ENCODE peak calls at places on chromosomes 13 and 19, in six cellular contexts. J, X, V, H, B and P are unnamed samples.

GRCh38 chr19:10688545-10689280 is 12.5 kb upstream of the QTRT1 start:
- DNase-seq in J (no peak), X (no peak), V (no peak), H (no peak), B (no peak), P (no peak)

GRCh38 chr19:49114630-49115363 is 627 bp downstream of the LIN7B start:
- DNase-seq in J (peak; percentile 19), X (peak; percentile 59), V (no peak), H (peak; percentile 65), B (peak; percentile 88), P (peak; percentile 66)

GRCh38 chr13:25249001-25249543 is 38.2 kb downstream of the MTMR6 start:
- DNase-seq in J (no peak), X (no peak), V (peak; percentile 9), H (no peak), B (peak; percentile 68), P (no peak)

GRCh38 chr19:30609656-30610270 is 237.6 kb downstream of the ZNF536 start:
- DNase-seq in J (no peak), X (no peak), V (no peak), H (no peak), B (no peak), P (no peak)

GRCh38 chr19:10604460-10604980 is 17.4 kb upstream of the AP1M2 start:
- DNase-seq in J (peak; percentile 31), X (peak; percentile 46), V (no peak), H (no peak), B (no peak), P (peak; percentile 15)

GRCh38 chr19:34314437-34315313 is 50.3 kb upstream of the GPI start:
- DNase-seq in J (no peak), X (no peak), V (no peak), H (no peak), B (no peak), P (no peak)

GRCh38 chr13:42377640-42378382 is 105.9 kb downstream of the AKAP11 start:
- DNase-seq in J (no peak), X (no peak), V (no peak), H (no peak), B (no peak), P (no peak)

GRCh38 chr13:44317752-44318550 is 55.7 kb upstream of the SERP2 start:
- DNase-seq in J (no peak), X (no peak), V (no peak), H (no peak), B (no peak), P (no peak)

GRCh38 chr13:106506286-106506685 is 29.2 kb downstream of the EFNB2 start:
- DNase-seq in J (no peak), X (no peak), V (no peak), H (no peak), B (no peak), P (no peak)

GRCh38 chr19:34733266-34733825 is 697 bp upstream of the ZNF181 start:
- DNase-seq in J (no peak), X (peak; percentile 72), V (no peak), H (peak; percentile 61), B (peak; percentile 75), P (no peak)

GRCh38 chr19:5491565-5491964 is 36.3 kb downstream of the ZNRF4 start:
- DNase-seq in J (no peak), X (no peak), V (no peak), H (no peak), B (no peak), P (no peak)

GRCh38 chr19:19637523-19638251 is 5.8 kb downstream of the GMIP start:
- DNase-seq in J (no peak), X (no peak), V (no peak), H (no peak), B (peak; percentile 96), P (no peak)

GRCh38 chr13:97491452-97491851 is 57.5 kb downstream of the RAP2A start:
- DNase-seq in J (no peak), X (no peak), V (no peak), H (no peak), B (no peak), P (no peak)

GRCh38 chr19:31979949-31980670 is 365.3 kb upstream of the ZNF507 start:
- DNase-seq in J (no peak), X (no peak), V (no peak), H (no peak), B (no peak), P (no peak)

GRCh38 chr13:102907886-102908515 is 62.2 kb downstream of the ERCC5 start:
- DNase-seq in J (no peak), X (no peak), V (no peak), H (no peak), B (no peak), P (no peak)

GRCh38 chr19:13154241-13154778 is 4.1 kb downstream of the IER2 start:
- DNase-seq in J (peak; percentile 31), X (peak; percentile 96), V (peak; percentile 65), H (peak; percentile 97), B (peak; percentile 33), P (peak; percentile 93)

GRCh38 chr13:18965347-18965855 is 216.2 kb downstream of the TUBA3C start:
- DNase-seq in J (no peak), X (no peak), V (no peak), H (no peak), B (no peak), P (no peak)

GRCh38 chr19:19459707-19460251 is 54.3 kb downstream of the GATAD2A start:
- DNase-seq in J (peak; percentile 54), X (peak; percentile 76), V (no peak), H (peak; percentile 61), B (no peak), P (peak; percentile 54)

GRCh38 chr13:99178636-99179035 is 22.0 kb upstream of the UBAC2 start:
- DNase-seq in J (no peak), X (no peak), V (no peak), H (no peak), B (no peak), P (no peak)

GRCh38 chr13:50527612-50528509 is 315.6 kb downstream of the DLEU7 start:
- DNase-seq in J (no peak), X (no peak), V (peak; percentile 4), H (no peak), B (no peak), P (no peak)

GRCh38 chr13:21657538-21657937 is 13.3 kb upstream of the FGF9 start:
- DNase-seq in J (no peak), X (no peak), V (no peak), H (no peak), B (no peak), P (no peak)

GRCh38 chr13:107203146-107203847 is 635.4 kb upstream of the ARGLU1 start:
- DNase-seq in J (no peak), X (no peak), V (peak; percentile 29), H (no peak), B (peak; percentile 82), P (no peak)

GRCh38 chr19:17090501-17091074 is 15.0 kb downstream of the MYO9B start:
- DNase-seq in J (no peak), X (no peak), V (no peak), H (no peak), B (no peak), P (no peak)

GRCh38 chr13:23902975-23903905 is 5.9 kb upstream of the C1QTNF9B start:
- DNase-seq in J (no peak), X (no peak), V (no peak), H (no peak), B (peak; percentile 44), P (no peak)

GRCh38 chr13:94640676-94641075 is 39.0 kb downstream of the GPR180 start:
- DNase-seq in J (no peak), X (no peak), V (no peak), H (no peak), B (no peak), P (no peak)

DNA sequence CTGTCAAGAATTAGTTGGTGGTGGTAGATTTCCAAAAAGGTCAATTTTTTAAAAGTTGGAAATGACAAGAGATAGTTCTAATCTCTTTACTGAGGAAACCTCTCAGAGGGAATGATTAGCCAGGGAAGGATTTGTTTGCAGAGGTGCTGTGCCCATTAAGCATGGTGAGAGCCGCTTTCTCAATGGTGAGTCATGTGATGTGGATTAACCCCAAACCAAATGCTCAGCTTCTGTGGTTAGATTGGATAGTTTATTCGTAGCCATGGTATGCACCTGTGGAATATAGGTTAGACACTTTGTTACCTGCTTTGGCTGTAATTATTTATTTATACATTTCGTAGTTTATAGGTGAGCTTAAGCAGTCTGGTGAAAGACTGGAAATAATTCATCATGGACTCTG is 7.1 kb downstream of the HNRNPM start:
- DNase-seq in J (no peak), X (no peak), V (peak; percentile 30), H (no peak), B (no peak), P (no peak)
- H3K27ac ChIP-seq in J (no peak overlapping the region), X (no peak overlapping the region), V (no peak overlapping the region), H (no peak overlapping the region), B (peak overlapping the region; percentile 37), P (no peak overlapping the region)

GRCh38 chr13:47545206-47545605 is 455.9 kb downstream of the SUCLA2 start:
- DNase-seq in J (no peak), X (no peak), V (no peak), H (no peak), B (no peak), P (no peak)

DNA sequence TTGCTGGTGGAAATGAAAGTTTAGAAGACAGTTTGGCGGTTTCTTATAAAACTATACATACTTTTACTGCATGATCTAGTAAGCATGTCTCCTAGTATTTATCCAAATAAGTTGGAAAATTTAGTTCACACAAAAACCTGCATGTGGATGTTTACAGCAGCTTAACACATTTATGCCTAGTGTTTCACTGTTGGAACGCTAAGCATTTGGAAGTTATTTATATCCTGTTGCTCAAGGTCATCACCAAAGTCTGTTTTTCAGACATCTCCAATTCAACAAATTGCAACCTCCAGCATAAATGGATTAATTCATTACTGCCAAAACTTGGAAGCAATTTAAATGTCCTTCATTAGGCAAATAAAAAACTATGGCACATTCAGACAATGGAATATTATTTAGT is 461.8 kb downstream of the SUCLA2 start:
- DNase-seq in J (no peak), X (no peak), V (no peak), H (no peak), B (no peak), P (no peak)
- H3K27ac ChIP-seq in J (no peak overlapping the region), X (no peak overlapping the region), V (no peak overlapping the region), H (no peak overlapping the region), B (no peak overlapping the region), P (no peak overlapping the region)

DNA sequence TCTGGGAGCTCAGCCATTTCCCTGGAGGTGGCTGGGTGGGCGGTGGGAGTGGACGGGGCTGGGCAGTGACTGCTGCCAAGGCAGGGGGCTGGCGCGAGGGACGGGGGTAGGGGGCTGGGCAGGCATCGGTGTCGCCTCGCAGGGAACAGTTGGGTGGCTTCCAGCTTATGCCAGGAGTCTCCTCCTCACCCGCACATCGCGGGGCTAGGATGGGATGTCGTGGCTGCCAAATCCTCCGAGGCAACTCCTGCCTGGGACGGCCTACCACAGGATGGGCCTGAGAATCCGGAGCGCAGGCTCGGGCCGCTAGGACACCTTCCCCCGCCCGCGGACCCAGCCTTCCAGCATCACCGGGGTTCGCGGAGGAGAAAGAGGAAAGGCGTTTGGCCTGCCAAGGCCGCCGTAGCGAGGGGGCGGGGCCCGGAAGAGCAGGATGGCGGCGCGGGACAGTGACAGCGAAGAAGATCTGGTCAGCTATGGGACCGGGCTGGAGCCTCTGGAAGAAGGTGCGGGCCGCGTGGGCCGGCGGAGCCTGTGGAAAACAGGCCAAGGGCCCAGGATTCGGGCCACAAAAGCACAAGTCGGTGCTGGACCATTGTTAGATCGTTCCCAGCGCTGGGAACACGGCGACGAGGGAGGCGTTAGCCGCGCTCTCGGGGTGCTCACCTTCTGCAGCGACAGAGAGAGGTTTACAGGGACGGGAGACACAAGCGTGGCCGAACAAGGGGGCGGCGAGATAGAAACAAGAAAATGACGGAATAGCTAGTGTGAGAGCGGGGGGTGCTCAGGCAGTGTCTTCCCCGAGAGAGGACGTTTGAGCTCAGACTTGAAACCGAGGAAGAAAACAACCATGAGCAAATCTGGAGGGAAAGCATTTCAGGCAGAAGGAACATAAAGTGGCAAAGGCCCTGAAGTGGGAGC is at the start of gene GPATCH1:
- DNase-seq in J (peak; percentile 80), X (peak; percentile 86), V (peak; percentile 96), H (peak; percentile 85), B (peak; percentile 97), P (peak; percentile 91)
- H3K27ac ChIP-seq in J (peak within 1 kb of the TSS; percentile 80), X (no peak within 1 kb of the TSS), V (peak within 1 kb of the TSS; percentile 88), H (peak within 1 kb of the TSS; percentile 80), B (no peak within 1 kb of the TSS), P (peak within 1 kb of the TSS; percentile 89)

GRCh38 chr19:55658846-55659459 is 4.1 kb downstream of the U2AF2 start:
- DNase-seq in J (no peak), X (no peak), V (no peak), H (no peak), B (no peak), P (no peak)
- H3K27ac ChIP-seq in J (no peak overlapping the region), X (no peak overlapping the region), V (no peak overlapping the region), H (no peak overlapping the region), B (peak overlapping the region; percentile 55), P (no peak overlapping the region)